ENCODE peak calls at places on chromosomes 2 and 18, in eight cellular contexts. Z is neural crest cell, P is Caco-2, D is left ventricle myocardium inferior, S is anterior cingulate cortex, G is AG08396, F is tibial nerve, C is mucosa of descending colon. N is an unnamed sample.

GRCh38 chr18:10490401-10491289 is 35.2 kb upstream of the NAPG start:
- DNase-seq in Z (no peak), S (no peak), D (no peak), P (peak), F (no peak), G (no peak), C (peak), N (no peak)

GRCh38 chr2:168663993-168664392 is 138.4 kb upstream of the NOSTRIN start:
- DNase-seq in Z (no peak), G (no peak), F (no peak), C (no peak), D (no peak), P (no peak), S (no peak), N (no peak)

GRCh38 chr18:59268722-59269562 is 4.3 kb downstream of the RAX start:
- DNase-seq in P (peak), Z (peak), D (peak), C (peak), F (no peak), G (peak), S (no peak), N (no peak)

GRCh38 chr2:218029366-218030360 is 26.9 kb upstream of the TNS1 start:
- DNase-seq in F (no peak), S (no peak), D (no peak), C (no peak), Z (no peak), P (no peak), G (no peak), N (no peak)

GRCh38 chr2:43312751-43313641 is 86.6 kb upstream of the ZFP36L2 start:
- DNase-seq in C (no peak), P (no peak), D (no peak), Z (no peak), S (no peak), G (peak), F (no peak), N (no peak)

GRCh38 chr2:57698935-57699449 is 347.6 kb upstream of the VRK2 start:
- DNase-seq in D (no peak), C (no peak), S (no peak), G (no peak), F (no peak), P (no peak), Z (no peak), N (no peak)

GRCh38 chr18:6843308-6843707 is 113.8 kb downstream of the ARHGAP28 start:
- DNase-seq in F (no peak), C (no peak), P (no peak), G (no peak), Z (no peak), S (no peak), D (no peak), N (no peak)

GRCh38 chr2:134379293-134379692 is 125.4 kb downstream of the MGAT5 start:
- DNase-seq in Z (no peak), P (no peak), G (no peak), F (no peak), S (no peak), C (no peak), D (no peak), N (no peak)

GRCh38 chr18:77733292-77733903 is 483.8 kb downstream of the GALR1 start:
- DNase-seq in G (no peak), S (no peak), D (no peak), C (no peak), F (no peak), Z (no peak), P (no peak), N (no peak)

GRCh38 chr18:21656402-21656801 is 44.3 kb downstream of the SNRPD1 start:
- DNase-seq in G (no peak), D (no peak), C (no peak), F (no peak), S (no peak), Z (no peak), P (no peak), N (no peak)

GRCh38 chr2:135255208-135255607 is 203.1 kb downstream of the RAB3GAP1 start:
- DNase-seq in C (no peak), F (no peak), S (no peak), G (no peak), D (no peak), P (no peak), Z (no peak), N (no peak)

GRCh38 chr2:79713131-79713785 is 200.4 kb downstream of the CTNNA2 start:
- DNase-seq in S (no peak), G (no peak), F (no peak), P (no peak), Z (no peak), C (no peak), D (no peak), N (no peak)

GRCh38 chr2:30230479-30230854 is 867 bp upstream of the LBH start:
- DNase-seq in G (peak), F (no peak), D (peak), P (peak), S (no peak), C (peak), Z (peak), N (peak)

GRCh38 chr2:97688062-97688827 is 18.7 kb downstream of the C2orf92 start:
- DNase-seq in S (no peak), C (no peak), Z (no peak), P (no peak), G (no peak), D (no peak), F (no peak), N (no peak)

GRCh38 chr2:178404380-178404767 is 46.6 kb downstream of the PRKRA start:
- DNase-seq in S (no peak), P (no peak), Z (no peak), G (peak), C (peak), F (no peak), D (no peak), N (no peak)

GRCh38 chr2:41038408-41038807 is 586.5 kb upstream of the SLC8A1 start:
- DNase-seq in S (no peak), P (peak), C (no peak), Z (no peak), G (no peak), D (no peak), F (no peak), N (no peak)

GRCh38 chr2:166147883-166148282 is 20.1 kb upstream of the SCN1A start:
- DNase-seq in Z (no peak), C (no peak), G (no peak), D (no peak), F (no peak), S (no peak), P (no peak), N (no peak)

GRCh38 chr2:36889782-36890181 is 76.6 kb downstream of the STRN start:
- DNase-seq in Z (no peak), D (no peak), S (no peak), F (no peak), G (peak), C (no peak), P (no peak), N (no peak)

GRCh38 chr2:106127282-106127771 is 66.8 kb downstream of the UXS1 start:
- DNase-seq in D (no peak), S (no peak), Z (no peak), P (no peak), F (no peak), C (no peak), G (no peak), N (no peak)

GRCh38 chr2:180979086-180979934 is 1.1 kb upstream of the UBE2E3 start:
- DNase-seq in C (peak), F (peak), P (no peak), G (peak), D (no peak), Z (no peak), S (no peak), N (no peak)

GRCh38 chr2:237693281-237694039 is 66.1 kb downstream of the LRRFIP1 start:
- DNase-seq in S (no peak), Z (no peak), P (no peak), F (no peak), G (peak), D (no peak), C (no peak), N (no peak)

GRCh38 chr18:3998698-3999333 is 456.3 kb downstream of the DLGAP1 start:
- DNase-seq in D (no peak), C (no peak), S (no peak), Z (peak), F (peak), G (peak), P (peak), N (no peak)

GRCh38 chr2:56121995-56122394 is 61.8 kb upstream of the CCDC85A start:
- DNase-seq in G (no peak), D (no peak), S (no peak), Z (no peak), F (no peak), P (no peak), C (no peak), N (no peak)

GRCh38 chr2:26607698-26608097 is 33.5 kb downstream of the CIB4 start:
- DNase-seq in S (no peak), G (no peak), C (no peak), P (no peak), D (no peak), F (no peak), Z (no peak), N (no peak)

GRCh38 chr2:159153463-159153862 is 133.0 kb downstream of the WDSUB1 start:
- DNase-seq in P (no peak), C (peak), Z (no peak), G (no peak), F (no peak), D (no peak), S (no peak), N (no peak)

GRCh38 chr2:217206326-217206725 is 346.5 kb upstream of the TNP1 start:
- DNase-seq in Z (no peak), P (no peak), G (no peak), C (no peak), D (no peak), F (no peak), S (no peak), N (no peak)

GRCh38 chr2:229910832-229911412 is 10.9 kb downstream of the TRIP12 start:
- DNase-seq in S (no peak), G (no peak), F (no peak), C (no peak), D (no peak), Z (no peak), P (peak), N (no peak)

GRCh38 chr2:240237609-240238151 is 97.2 kb upstream of the OTOS start:
- DNase-seq in G (peak), D (no peak), Z (no peak), P (no peak), S (no peak), C (no peak), F (no peak), N (no peak)

GRCh38 chr2:105299290-105299689 is 30.2 kb downstream of the TGFBRAP1 start:
- DNase-seq in D (no peak), F (no peak), S (no peak), Z (no peak), G (no peak), C (no peak), P (peak), N (no peak)

GRCh38 chr2:1795842-1796580 is 51.7 kb upstream of the PXDN start:
- DNase-seq in Z (no peak), P (no peak), G (no peak), C (no peak), S (no peak), D (no peak), F (no peak), N (no peak)

GRCh38 chr2:64311948-64312621 is 141.9 kb upstream of the LGALSL start:
- DNase-seq in Z (peak), F (peak), S (peak), C (peak), P (peak), D (peak), G (peak), N (peak)

GRCh38 chr18:57029761-57030160 is 117.1 kb upstream of the BOD1L2 start:
- DNase-seq in D (no peak), G (no peak), S (no peak), F (no peak), P (peak), Z (no peak), C (no peak), N (no peak)

GRCh38 chr2:68653538-68653982 is 10.2 kb downstream of the PROKR1 start:
- DNase-seq in D (no peak), Z (no peak), P (no peak), F (no peak), C (no peak), S (no peak), G (peak), N (no peak)

GRCh38 chr2:74887445-74887951 is 53.6 kb downstream of the HK2 start:
- DNase-seq in C (no peak), S (no peak), Z (no peak), P (no peak), F (no peak), G (peak), D (no peak), N (no peak)

GRCh38 chr2:71646028-71646427 is 192.7 kb downstream of the DYSF start:
- DNase-seq in P (no peak), S (no peak), G (peak), D (peak), Z (no peak), F (no peak), C (no peak), N (peak)

GRCh38 chr2:101983928-101984327 is 7.8 kb upstream of the IL1R2 start:
- DNase-seq in G (peak), F (no peak), C (no peak), D (no peak), S (no peak), P (peak), Z (no peak), N (no peak)

GRCh38 chr2:73175663-73176204 is 26.6 kb upstream of the NOTO start:
- DNase-seq in S (no peak), C (peak), F (peak), P (peak), Z (peak), G (peak), D (peak), N (peak)

N was measured in Right ventricle myocardium inferior.